ENCODE peak calls at places on chromosomes 6 and 20, in six cellular contexts. One of them, this sample, is unnamed.
A peak's percentile ranks its signal among the peaks of the same experiment; 100 is the strongest.

GRCh38 chr6:107991939-107992560 is 34.0 kb upstream of the SEC63 start:
- DNase-seq in colonic mucosa: no peak
- DNase-seq in uterus: no peak
- DNase-seq in A549: no peak
- DNase-seq in H9: no peak
- DNase-seq in IMR-90: no peak
- DNase-seq in this sample: no peak

GRCh38 chr20:49986049-49986448 is 3.3 kb downstream of the SNAI1 start:
- DNase-seq in A549: no peak
- DNase-seq in H9: no peak
- DNase-seq in IMR-90: no peak
- DNase-seq in uterus: no peak
- DNase-seq in colonic mucosa: no peak
- DNase-seq in this sample: no peak

GRCh38 chr20:54643761-54644160 is 168.4 kb downstream of the DOK5 start:
- DNase-seq in A549: no peak
- DNase-seq in uterus: no peak
- DNase-seq in colonic mucosa: no peak
- DNase-seq in H9: no peak
- DNase-seq in IMR-90: peak; percentile 73
- DNase-seq in this sample: no peak

GRCh38 chr6:131212928-131213327 is 77.7 kb downstream of the AKAP7 start:
- DNase-seq in H9: no peak
- DNase-seq in IMR-90: no peak
- DNase-seq in uterus: no peak
- DNase-seq in colonic mucosa: no peak
- DNase-seq in A549: no peak
- DNase-seq in this sample: no peak

GRCh38 chr20:47070176-47070575 is 175.5 kb downstream of the EYA2 start:
- DNase-seq in colonic mucosa: no peak
- DNase-seq in uterus: no peak
- DNase-seq in H9: no peak
- DNase-seq in A549: no peak
- DNase-seq in IMR-90: peak; percentile 72
- DNase-seq in this sample: no peak

GRCh38 chr20:59788811-59789210 is 144.6 kb downstream of the SYCP2 start:
- DNase-seq in IMR-90: no peak
- DNase-seq in colonic mucosa: no peak
- DNase-seq in uterus: no peak
- DNase-seq in A549: no peak
- DNase-seq in H9: peak; percentile 8
- DNase-seq in this sample: no peak

GRCh38 chr20:45500022-45500421 is 15.4 kb downstream of the SPINT3 start:
- DNase-seq in IMR-90: no peak
- DNase-seq in A549: no peak
- DNase-seq in colonic mucosa: peak; percentile 85
- DNase-seq in uterus: no peak
- DNase-seq in H9: no peak
- DNase-seq in this sample: no peak

GRCh38 chr6:127347188-127347587 is 3.8 kb upstream of the ECHDC1 start:
- DNase-seq in uterus: no peak
- DNase-seq in colonic mucosa: no peak
- DNase-seq in H9: no peak
- DNase-seq in A549: peak; percentile 69
- DNase-seq in IMR-90: no peak
- DNase-seq in this sample: no peak

GRCh38 chr6:130520235-130520634 is 154.4 kb downstream of the TMEM200A start:
- DNase-seq in uterus: no peak
- DNase-seq in H9: no peak
- DNase-seq in colonic mucosa: no peak
- DNase-seq in A549: no peak
- DNase-seq in IMR-90: peak; percentile 38
- DNase-seq in this sample: no peak

GRCh38 chr6:167559675-167560479 is 235.0 kb downstream of the TTLL2 start:
- DNase-seq in H9: no peak
- DNase-seq in colonic mucosa: peak; percentile 49
- DNase-seq in IMR-90: no peak
- DNase-seq in uterus: no peak
- DNase-seq in A549: peak; percentile 27
- DNase-seq in this sample: no peak

GRCh38 chr6:129248976-129249375 is 366.0 kb downstream of the LAMA2 start:
- DNase-seq in uterus: no peak
- DNase-seq in colonic mucosa: no peak
- DNase-seq in H9: no peak
- DNase-seq in IMR-90: no peak
- DNase-seq in A549: no peak
- DNase-seq in this sample: no peak

GRCh38 chr6:31175961-31176360 is 5.5 kb upstream of the POU5F1 start:
- DNase-seq in H9: no peak
- DNase-seq in IMR-90: peak; percentile 69
- DNase-seq in uterus: no peak
- DNase-seq in A549: no peak
- DNase-seq in colonic mucosa: no peak
- DNase-seq in this sample: no peak

GRCh38 chr6:78810146-78810545 is 57.2 kb upstream of the IRAK1BP1 start:
- DNase-seq in uterus: no peak
- DNase-seq in A549: peak; percentile 23
- DNase-seq in colonic mucosa: peak; percentile 50
- DNase-seq in IMR-90: peak; percentile 50
- DNase-seq in H9: peak; percentile 55
- DNase-seq in this sample: no peak

GRCh38 chr6:45630801-45631200 is 253.1 kb upstream of the SUPT3H start:
- DNase-seq in colonic mucosa: no peak
- DNase-seq in IMR-90: no peak
- DNase-seq in uterus: no peak
- DNase-seq in A549: no peak
- DNase-seq in H9: no peak
- DNase-seq in this sample: no peak

GRCh38 chr20:57591289-57592229 is 28.7 kb downstream of the ZBP1 start:
- DNase-seq in H9: no peak
- DNase-seq in A549: no peak
- DNase-seq in IMR-90: no peak
- DNase-seq in colonic mucosa: no peak
- DNase-seq in uterus: no peak
- DNase-seq in this sample: no peak

GRCh38 chr20:47576516-47577033 is 74.9 kb downstream of the NCOA3 start:
- DNase-seq in IMR-90: peak; percentile 90
- DNase-seq in H9: no peak
- DNase-seq in uterus: peak; percentile 60
- DNase-seq in A549: peak; percentile 92
- DNase-seq in colonic mucosa: peak; percentile 80
- DNase-seq in this sample: no peak

GRCh38 chr6:1688396-1688795 is 78.7 kb downstream of the FOXC1 start:
- DNase-seq in A549: no peak
- DNase-seq in colonic mucosa: no peak
- DNase-seq in IMR-90: no peak
- DNase-seq in H9: no peak
- DNase-seq in uterus: no peak
- DNase-seq in this sample: no peak

GRCh38 chr6:35724059-35724458 is 12.8 kb upstream of the ARMC12 start:
- DNase-seq in IMR-90: no peak
- DNase-seq in uterus: no peak
- DNase-seq in H9: no peak
- DNase-seq in A549: no peak
- DNase-seq in colonic mucosa: no peak
- DNase-seq in this sample: no peak
- H3K27ac ChIP-seq in IMR-90: no peak overlapping the region
- H3K27ac ChIP-seq in uterus: peak overlapping the region; percentile 100
- H3K27ac ChIP-seq in H9: no peak overlapping the region
- H3K27ac ChIP-seq in A549: peak overlapping the region; percentile 99
- H3K27ac ChIP-seq in colonic mucosa: no peak overlapping the region
- H3K27ac ChIP-seq in this sample: peak overlapping the region; percentile 99

DNA sequence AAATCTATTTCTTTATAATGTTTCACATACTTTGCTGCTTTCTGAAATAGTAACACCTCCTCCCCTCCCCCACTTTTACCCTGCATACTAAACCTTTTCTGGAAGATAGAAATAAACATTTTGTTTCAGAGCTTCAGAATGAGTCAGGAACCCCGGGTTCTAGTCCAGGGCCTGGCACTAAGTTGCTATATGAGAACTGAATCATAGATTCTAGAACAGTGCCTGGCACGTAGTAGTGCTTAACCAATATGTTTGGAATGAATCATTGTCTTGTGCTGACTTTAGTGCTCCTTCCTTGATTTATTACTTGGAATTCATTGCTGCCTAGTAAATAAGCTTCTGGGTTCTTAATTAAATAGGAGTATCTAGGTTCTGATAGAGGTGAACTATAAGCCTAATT is 18.4 kb downstream of the TAB2 start:
- DNase-seq in colonic mucosa: no peak
- DNase-seq in H9: no peak
- DNase-seq in uterus: no peak
- DNase-seq in A549: peak; percentile 69
- DNase-seq in IMR-90: peak; percentile 69
- DNase-seq in this sample: no peak
- H3K4me1 ChIP-seq in colonic mucosa: no peaks in the 10 kb centered on the region
- H3K4me1 ChIP-seq in H9: peaks cover 2% of the 10 kb centered on the region
- H3K4me1 ChIP-seq in uterus: peaks cover 10% of the 10 kb centered on the region
- H3K4me1 ChIP-seq in A549: peaks cover 86% of the 10 kb centered on the region
- H3K4me1 ChIP-seq in IMR-90: peaks cover 16% of the 10 kb centered on the region
- H3K4me1 ChIP-seq in this sample: peaks cover 79% of the 10 kb centered on the region

GRCh38 chr6:134443009-134443408 is 125.1 kb upstream of the SGK1 start:
- DNase-seq in colonic mucosa: no peak
- DNase-seq in H9: no peak
- DNase-seq in IMR-90: no peak
- DNase-seq in A549: no peak
- DNase-seq in uterus: no peak
- DNase-seq in this sample: no peak
- H3K27ac ChIP-seq in colonic mucosa: no peak overlapping the region
- H3K27ac ChIP-seq in H9: no peak overlapping the region
- H3K27ac ChIP-seq in IMR-90: no peak overlapping the region
- H3K27ac ChIP-seq in A549: no peak overlapping the region
- H3K27ac ChIP-seq in uterus: no peak overlapping the region
- H3K27ac ChIP-seq in this sample: no peak overlapping the region

GRCh38 chr6:36840471-36841461 is 1.5 kb upstream of the CPNE5 start:
- DNase-seq in A549: no peak
- DNase-seq in IMR-90: no peak
- DNase-seq in colonic mucosa: no peak
- DNase-seq in uterus: peak; percentile 42
- DNase-seq in H9: peak; percentile 63
- DNase-seq in this sample: no peak

GRCh38 chr6:36839819-36840379 is 655 bp upstream of the CPNE5 start:
- DNase-seq in IMR-90: no peak
- DNase-seq in uterus: peak; percentile 29
- DNase-seq in A549: peak; percentile 16
- DNase-seq in H9: no peak
- DNase-seq in colonic mucosa: no peak
- DNase-seq in this sample: no peak

GRCh38 chr6:36836771-36837339 is 2.4 kb downstream of the CPNE5 start:
- DNase-seq in A549: no peak
- DNase-seq in H9: no peak
- DNase-seq in uterus: no peak
- DNase-seq in IMR-90: no peak
- DNase-seq in colonic mucosa: no peak
- DNase-seq in this sample: no peak

GRCh38 chr6:36837686-36838085 is 1.6 kb downstream of the CPNE5 start:
- DNase-seq in A549: no peak
- DNase-seq in IMR-90: no peak
- DNase-seq in H9: no peak
- DNase-seq in uterus: no peak
- DNase-seq in colonic mucosa: no peak
- DNase-seq in this sample: no peak

DNA sequence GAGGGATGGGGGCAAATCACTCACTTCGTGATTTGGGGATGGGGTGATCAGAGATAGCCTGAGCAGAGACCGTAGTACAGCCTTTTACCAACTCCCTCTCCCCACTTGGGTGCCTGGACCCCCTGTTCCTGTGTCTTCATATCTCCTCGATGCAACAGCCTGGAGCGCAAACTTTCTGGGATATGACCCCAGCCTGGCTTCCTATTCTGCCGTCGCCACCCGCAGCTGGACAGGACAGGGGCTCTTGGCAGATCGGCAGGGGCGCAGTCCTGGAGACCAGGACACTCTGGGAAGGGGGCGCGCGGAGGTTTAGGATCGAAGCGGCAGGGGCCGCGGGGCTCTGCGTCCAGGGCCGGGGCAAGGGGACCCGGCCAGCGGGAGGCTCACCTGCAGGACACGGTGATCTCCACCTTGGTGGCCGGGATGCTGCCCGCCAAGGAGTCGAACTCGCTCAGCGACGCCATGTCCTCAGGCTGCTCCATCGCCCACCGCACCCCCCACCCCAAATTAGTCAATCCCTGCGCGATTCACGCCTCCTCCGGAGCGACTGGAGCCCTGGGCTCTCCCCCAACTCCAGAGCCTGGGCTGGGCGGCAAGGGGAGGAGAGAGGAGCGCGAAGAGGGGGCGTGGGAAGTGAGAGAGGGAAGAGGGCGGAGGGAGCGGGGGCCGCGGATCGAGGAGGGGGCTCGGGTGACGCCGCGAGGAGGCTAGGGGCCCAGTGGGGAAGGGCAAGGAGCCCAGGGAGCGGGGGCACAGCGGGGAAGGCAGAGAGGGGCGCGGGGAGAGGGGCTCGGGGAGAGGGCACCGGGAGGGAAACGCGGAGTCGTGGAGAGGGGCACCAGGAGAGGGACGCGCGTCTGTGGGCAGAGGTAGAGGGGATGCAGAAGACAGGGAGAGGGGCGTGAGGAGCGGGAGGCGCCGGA is at the start of gene CPNE5:
- DNase-seq in uterus: no peak
- DNase-seq in H9: no peak
- DNase-seq in A549: no peak
- DNase-seq in colonic mucosa: no peak
- DNase-seq in IMR-90: no peak
- DNase-seq in this sample: no peak
- H3K4me1 ChIP-seq in uterus: no peaks in the 10 kb centered on the region
- H3K4me1 ChIP-seq in H9: peaks cover 3% of the 10 kb centered on the region
- H3K4me1 ChIP-seq in A549: no peaks in the 10 kb centered on the region
- H3K4me1 ChIP-seq in colonic mucosa: no peaks in the 10 kb centered on the region
- H3K4me1 ChIP-seq in IMR-90: peaks cover 8% of the 10 kb centered on the region
- H3K4me1 ChIP-seq in this sample: peaks cover 25% of the 10 kb centered on the region

This sample was measured in thoracic aorta.